ENCODE peak calls at places on chromosome 12, in eight cellular contexts. L is hepatocyte, T is HCT116, G is neural progenitor cell, N is SK-N-SH, U is GM23338, C is GM23248, Q is PC-3. V is an unnamed sample.

GRCh38 chr12:57171668-57172067 is 24.2 kb upstream of the LRP1-AS start:
- DNase-seq in L (peak; percentile 59), T (no peak), G (no peak), N (no peak), U (no peak), C (peak; percentile 93), Q (no peak), V (no peak)

GRCh38 chr12:30613119-30613830 is 82.4 kb downstream of the IPO8 start:
- DNase-seq in L (no peak), T (no peak), G (peak; percentile 40), N (no peak), U (no peak), C (peak; percentile 14), Q (no peak), V (no peak)

GRCh38 chr12:78331764-78332163 is 501.1 kb downstream of the NAV3 start:
- DNase-seq in L (no peak), T (no peak), G (peak; percentile 17), N (no peak), U (peak; percentile 45), C (peak; percentile 8), Q (no peak), V (no peak)

GRCh38 chr12:10069099-10069498 is 29.7 kb downstream of the CLEC1A start:
- DNase-seq in L (no peak), T (no peak), G (no peak), N (no peak), U (no peak), C (peak; percentile 86), Q (no peak), V (no peak)

GRCh38 chr12:46124848-46125619 is 134.7 kb upstream of the SCAF11 start:
- DNase-seq in L (peak; percentile 82), T (peak; percentile 80), G (peak; percentile 77), N (peak; percentile 39), U (peak; percentile 80), C (peak; percentile 85), Q (peak; percentile 80), V (peak; percentile 84)

GRCh38 chr12:96448287-96448686 is 41.1 kb upstream of the CFAP54 start:
- DNase-seq in L (no peak), T (no peak), G (no peak), N (no peak), U (no peak), C (peak; percentile 46), Q (peak; percentile 96), V (no peak)

GRCh38 chr12:2375871-2376270 is 323.1 kb downstream of the CACNA1C start:
- DNase-seq in L (no peak), T (no peak), G (no peak), N (no peak), U (no peak), C (no peak), Q (no peak), V (no peak)

GRCh38 chr12:89369166-89369565 is 16.9 kb upstream of the DUSP6 start:
- DNase-seq in L (no peak), T (no peak), G (no peak), N (no peak), U (no peak), C (no peak), Q (no peak), V (no peak)

GRCh38 chr12:121438905-121439304 is 39.0 kb downstream of the RNF34 start:
- DNase-seq in L (no peak), T (no peak), G (no peak), N (no peak), U (no peak), C (no peak), Q (no peak), V (no peak)

GRCh38 chr12:8038659-8039114 is 6.2 kb downstream of the FOXJ2 start:
- DNase-seq in L (peak; percentile 81), T (no peak), G (peak; percentile 73), N (peak; percentile 72), U (peak; percentile 90), C (peak; percentile 88), Q (no peak), V (no peak)

GRCh38 chr12:26523708-26524150 is 309.3 kb downstream of the ITPR2 start:
- DNase-seq in L (peak; percentile 92), T (no peak), G (no peak), N (peak; percentile 67), U (no peak), C (peak; percentile 93), Q (no peak), V (no peak)

GRCh38 chr12:90621927-90622326 is 333.0 kb downstream of the CCER1 start:
- DNase-seq in L (no peak), T (no peak), G (no peak), N (no peak), U (no peak), C (peak; percentile 65), Q (peak; percentile 14), V (no peak)

GRCh38 chr12:127579446-127579845 is 687.5 kb upstream of the TMEM132C start:
- DNase-seq in L (no peak), T (no peak), G (no peak), N (no peak), U (no peak), C (peak; percentile 47), Q (no peak), V (no peak)

DNA sequence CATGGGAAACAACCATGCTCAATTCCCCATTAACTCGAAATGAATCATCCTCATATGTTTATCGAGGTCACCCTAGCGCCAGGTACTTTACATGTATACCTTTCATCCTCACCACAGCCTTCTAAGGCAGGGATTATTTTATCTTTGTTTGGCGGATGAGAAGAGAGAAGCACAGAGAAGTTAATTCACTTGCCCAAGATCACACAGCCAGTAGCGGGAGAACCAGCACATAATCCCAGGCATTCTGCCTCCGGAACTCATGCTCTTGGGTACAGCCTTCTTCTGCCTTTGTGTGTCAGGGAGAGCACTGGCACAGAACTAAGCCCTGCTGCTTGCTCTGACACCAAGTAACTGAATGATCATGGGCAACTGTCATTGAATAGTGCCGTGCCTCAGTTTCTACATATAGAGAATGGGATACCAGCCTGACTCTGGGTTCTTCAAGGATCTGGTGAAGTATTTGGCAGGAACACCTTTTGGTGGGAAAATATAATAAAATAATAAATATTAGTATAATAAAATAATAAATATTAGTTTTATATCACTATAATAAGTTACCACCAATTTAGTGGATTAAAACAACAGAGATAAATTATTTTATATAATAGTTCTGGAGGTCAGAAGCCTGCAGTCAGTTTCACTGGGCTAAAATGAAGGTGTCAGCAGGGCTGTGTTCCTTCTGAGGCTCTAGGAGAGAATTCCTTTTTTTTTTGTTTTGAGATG is 220.9 kb downstream of the AACS start:
- DNase-seq in L (no peak), T (no peak), G (no peak), N (no peak), U (no peak), C (no peak), Q (no peak), V (no peak)
- H3K27ac ChIP-seq in L (no peak overlapping the region), T (no peak overlapping the region), G (no peak overlapping the region), N (no peak overlapping the region), U (no peak overlapping the region), C (no peak overlapping the region), Q (no peak overlapping the region), V (no peak overlapping the region)

DNA sequence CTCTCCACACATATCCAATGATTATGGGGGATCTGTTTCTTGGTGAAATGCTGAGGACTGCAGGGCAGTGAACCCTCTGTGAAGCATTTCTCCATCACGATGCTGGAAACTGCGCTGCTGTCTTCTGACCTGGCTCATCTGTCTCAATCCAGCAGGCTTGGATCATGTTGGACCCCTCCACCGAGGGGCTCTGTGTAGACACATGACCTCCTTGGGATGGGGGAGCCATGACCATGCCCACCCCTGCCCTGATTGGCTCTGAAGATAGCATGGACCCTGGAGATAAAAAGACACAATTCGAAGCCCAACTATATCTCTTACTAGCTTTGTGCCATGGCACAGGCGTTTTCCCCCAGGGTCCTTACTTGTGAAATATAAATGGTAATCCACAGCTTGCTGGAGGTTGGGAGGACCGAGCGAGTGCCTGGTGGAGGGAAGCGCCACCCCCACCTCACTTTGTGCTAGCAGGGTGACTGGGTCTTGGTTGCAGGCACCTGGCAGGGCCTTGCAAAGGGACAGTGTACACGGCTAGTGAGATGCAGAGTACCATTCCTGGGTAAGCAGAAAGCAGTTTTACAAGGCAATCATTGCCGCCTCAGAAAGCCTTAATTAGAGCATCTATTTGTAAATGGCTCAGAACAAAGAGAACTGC is 2.3 kb upstream of the KRT83 start:
- DNase-seq in L (no peak), T (no peak), G (peak; percentile 37), N (no peak), U (no peak), C (no peak), Q (no peak), V (no peak)
- TF ChIP-seq EZH2phosphoT487 in L (no peak), T (no peak), G (no peak), N (no peak), U (no peak), C (no peak), Q (no peak), V (no peak)

GRCh38 chr12:68235576-68235975 is 10.0 kb upstream of the IL26 start:
- DNase-seq in L (no peak), T (no peak), G (no peak), N (no peak), U (no peak), C (peak; percentile 61), Q (no peak), V (no peak)

GRCh38 chr12:68237523-68238070 is 12.0 kb upstream of the IL26 start:
- DNase-seq in L (no peak), T (no peak), G (no peak), N (no peak), U (no peak), C (peak; percentile 69), Q (no peak), V (no peak)

GRCh38 chr12:68234140-68234539 is 8.5 kb upstream of the IL26 start:
- DNase-seq in L (no peak), T (no peak), G (no peak), N (no peak), U (no peak), C (no peak), Q (no peak), V (no peak)

GRCh38 chr12:68237068-68237467 is 11.5 kb upstream of the IL26 start:
- DNase-seq in L (no peak), T (no peak), G (no peak), N (no peak), U (no peak), C (peak; percentile 38), Q (no peak), V (no peak)

DNA sequence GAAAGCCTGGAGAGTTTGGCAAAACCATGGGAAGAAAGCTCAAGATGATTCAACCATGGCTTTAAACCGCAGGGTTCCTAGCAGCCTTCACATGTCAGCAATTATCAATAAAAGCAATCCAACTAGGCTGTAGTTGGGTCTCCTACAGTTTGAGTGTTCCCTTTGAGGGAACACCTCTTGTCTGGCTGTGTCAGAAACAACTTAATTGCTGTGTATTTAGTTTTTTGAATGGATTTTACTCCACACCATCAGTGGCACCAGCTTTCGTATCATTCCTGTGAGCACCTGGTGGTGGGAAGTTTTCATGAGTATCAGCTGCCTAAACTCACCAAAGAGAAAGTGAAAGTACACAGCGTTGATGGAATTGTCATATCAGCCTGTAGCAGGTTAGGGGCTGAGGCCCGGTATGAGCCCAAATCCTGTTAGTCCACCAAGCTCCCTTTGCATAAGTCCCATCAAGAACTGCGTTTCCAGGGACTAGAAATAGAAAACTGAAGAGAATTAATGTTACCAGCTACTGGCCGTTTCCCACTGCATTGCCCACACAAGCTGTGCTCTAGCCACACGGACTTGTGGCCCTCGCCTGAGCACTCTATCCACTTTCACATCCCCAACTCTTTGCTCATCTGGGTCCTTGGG is 10.9 kb upstream of the IL26 start:
- DNase-seq in L (no peak), T (no peak), G (no peak), N (no peak), U (no peak), C (peak; percentile 23), Q (peak; percentile 19), V (peak; percentile 50)
- H3K27ac ChIP-seq in L (no peak overlapping the region), T (no peak overlapping the region), G (no peak overlapping the region), N (no peak overlapping the region), U (no peak overlapping the region), C (no peak overlapping the region), Q (no peak overlapping the region), V (no peak overlapping the region)

GRCh38 chr12:32896438-32897275 is at the start of gene PKP2:
- DNase-seq in L (peak; percentile 92), T (peak; percentile 62), G (peak; percentile 90), N (peak; percentile 96), U (peak; percentile 89), C (peak; percentile 21), Q (peak; percentile 93), V (no peak)
- TF ChIP-seq EZH2phosphoT487 in L (no peak), T (no peak), G (no peak), N (no peak), U (no peak), C (no peak), Q (no peak), V (no peak)